ENCODE peak calls at places on chromosomes 3 and 15, in six cellular contexts. One of them, this sample, is unnamed.

GRCh38 chr15:80495406-80495942 is 91.3 kb downstream of the ARNT2 start:
- DNase-seq in CD8-positive, alpha-beta T cell: peak
- DNase-seq in CD8-positive, alpha-beta memory T cell: no peak
- DNase-seq in iPS DF 6.9: no peak
- DNase-seq in A549: no peak
- DNase-seq in uterus: no peak
- DNase-seq in this sample: no peak

GRCh38 chr15:71136159-71137137 is 21.2 kb downstream of the THSD4 start:
- DNase-seq in CD8-positive, alpha-beta T cell: no peak
- DNase-seq in CD8-positive, alpha-beta memory T cell: no peak
- DNase-seq in iPS DF 6.9: no peak
- DNase-seq in A549: peak
- DNase-seq in uterus: peak
- DNase-seq in this sample: no peak

GRCh38 chr3:189985938-189986337 is 134.8 kb downstream of the P3H2 start:
- DNase-seq in CD8-positive, alpha-beta T cell: no peak
- DNase-seq in CD8-positive, alpha-beta memory T cell: no peak
- DNase-seq in iPS DF 6.9: no peak
- DNase-seq in A549: no peak
- DNase-seq in uterus: no peak
- DNase-seq in this sample: no peak

GRCh38 chr15:33201376-33202189 is 7.1 kb upstream of the FMN1 start:
- DNase-seq in CD8-positive, alpha-beta T cell: peak
- DNase-seq in CD8-positive, alpha-beta memory T cell: peak
- DNase-seq in iPS DF 6.9: no peak
- DNase-seq in A549: peak
- DNase-seq in uterus: no peak
- DNase-seq in this sample: no peak

GRCh38 chr3:102536479-102536878 is 101.7 kb downstream of the ZPLD1 start:
- DNase-seq in CD8-positive, alpha-beta T cell: no peak
- DNase-seq in CD8-positive, alpha-beta memory T cell: no peak
- DNase-seq in iPS DF 6.9: peak
- DNase-seq in A549: peak
- DNase-seq in uterus: no peak
- DNase-seq in this sample: peak

GRCh38 chr15:51751687-51752683 is 588 bp downstream of the TMOD2 start:
- DNase-seq in CD8-positive, alpha-beta T cell: no peak
- DNase-seq in CD8-positive, alpha-beta memory T cell: no peak
- DNase-seq in iPS DF 6.9: no peak
- DNase-seq in A549: peak
- DNase-seq in uterus: peak
- DNase-seq in this sample: peak

GRCh38 chr3:177928156-177928555 is 608.1 kb upstream of the KCNMB2 start:
- DNase-seq in CD8-positive, alpha-beta T cell: no peak
- DNase-seq in CD8-positive, alpha-beta memory T cell: no peak
- DNase-seq in iPS DF 6.9: no peak
- DNase-seq in A549: peak
- DNase-seq in uterus: no peak
- DNase-seq in this sample: no peak

GRCh38 chr15:63487076-63487757 is 17.2 kb upstream of the USP3 start:
- DNase-seq in CD8-positive, alpha-beta T cell: peak
- DNase-seq in CD8-positive, alpha-beta memory T cell: peak
- DNase-seq in iPS DF 6.9: no peak
- DNase-seq in A549: peak
- DNase-seq in uterus: peak
- DNase-seq in this sample: peak

GRCh38 chr3:19149388-19149787 is 1.1 kb downstream of the KCNH8 start:
- DNase-seq in CD8-positive, alpha-beta T cell: no peak
- DNase-seq in CD8-positive, alpha-beta memory T cell: no peak
- DNase-seq in iPS DF 6.9: no peak
- DNase-seq in A549: peak
- DNase-seq in uterus: no peak
- DNase-seq in this sample: peak

GRCh38 chr15:66775127-66776105 is 73.4 kb downstream of the SMAD6 start:
- DNase-seq in CD8-positive, alpha-beta T cell: no peak
- DNase-seq in CD8-positive, alpha-beta memory T cell: no peak
- DNase-seq in iPS DF 6.9: no peak
- DNase-seq in A549: no peak
- DNase-seq in uterus: peak
- DNase-seq in this sample: no peak

GRCh38 chr3:174891524-174892203 is 32.5 kb downstream of the NAALADL2 start:
- DNase-seq in CD8-positive, alpha-beta T cell: no peak
- DNase-seq in CD8-positive, alpha-beta memory T cell: no peak
- DNase-seq in iPS DF 6.9: no peak
- DNase-seq in A549: peak
- DNase-seq in uterus: no peak
- DNase-seq in this sample: no peak

GRCh38 chr15:98174286-98174685 is 213.8 kb downstream of the ARRDC4 start:
- DNase-seq in CD8-positive, alpha-beta T cell: no peak
- DNase-seq in CD8-positive, alpha-beta memory T cell: no peak
- DNase-seq in iPS DF 6.9: no peak
- DNase-seq in A549: peak
- DNase-seq in uterus: no peak
- DNase-seq in this sample: no peak

GRCh38 chr15:41017051-41017735 is 63.9 kb downstream of the CHAC1 start:
- DNase-seq in CD8-positive, alpha-beta T cell: no peak
- DNase-seq in CD8-positive, alpha-beta memory T cell: no peak
- DNase-seq in iPS DF 6.9: no peak
- DNase-seq in A549: no peak
- DNase-seq in uterus: no peak
- DNase-seq in this sample: no peak
- H3K27ac ChIP-seq in CD8-positive, alpha-beta T cell: no peak
- H3K27ac ChIP-seq in CD8-positive, alpha-beta memory T cell: no peak
- H3K27ac ChIP-seq in iPS DF 6.9: no peak
- H3K27ac ChIP-seq in A549: no peak
- H3K27ac ChIP-seq in uterus: no peak
- H3K27ac ChIP-seq in this sample: peak

GRCh38 chr3:14489641-14490040 is 50.5 kb downstream of the GRIP2 start:
- DNase-seq in CD8-positive, alpha-beta T cell: no peak
- DNase-seq in CD8-positive, alpha-beta memory T cell: no peak
- DNase-seq in iPS DF 6.9: no peak
- DNase-seq in A549: no peak
- DNase-seq in uterus: no peak
- DNase-seq in this sample: no peak

GRCh38 chr3:14490255-14490654 is 49.9 kb downstream of the GRIP2 start:
- DNase-seq in CD8-positive, alpha-beta T cell: no peak
- DNase-seq in CD8-positive, alpha-beta memory T cell: no peak
- DNase-seq in iPS DF 6.9: no peak
- DNase-seq in A549: no peak
- DNase-seq in uterus: no peak
- DNase-seq in this sample: no peak

GRCh38 chr3:14488286-14489036 is 51.7 kb downstream of the GRIP2 start:
- DNase-seq in CD8-positive, alpha-beta T cell: no peak
- DNase-seq in CD8-positive, alpha-beta memory T cell: no peak
- DNase-seq in iPS DF 6.9: no peak
- DNase-seq in A549: no peak
- DNase-seq in uterus: no peak
- DNase-seq in this sample: no peak

GRCh38 chr3:14491396-14492190 is 48.5 kb downstream of the GRIP2 start:
- DNase-seq in CD8-positive, alpha-beta T cell: no peak
- DNase-seq in CD8-positive, alpha-beta memory T cell: no peak
- DNase-seq in iPS DF 6.9: no peak
- DNase-seq in A549: no peak
- DNase-seq in uterus: no peak
- DNase-seq in this sample: no peak

DNA sequence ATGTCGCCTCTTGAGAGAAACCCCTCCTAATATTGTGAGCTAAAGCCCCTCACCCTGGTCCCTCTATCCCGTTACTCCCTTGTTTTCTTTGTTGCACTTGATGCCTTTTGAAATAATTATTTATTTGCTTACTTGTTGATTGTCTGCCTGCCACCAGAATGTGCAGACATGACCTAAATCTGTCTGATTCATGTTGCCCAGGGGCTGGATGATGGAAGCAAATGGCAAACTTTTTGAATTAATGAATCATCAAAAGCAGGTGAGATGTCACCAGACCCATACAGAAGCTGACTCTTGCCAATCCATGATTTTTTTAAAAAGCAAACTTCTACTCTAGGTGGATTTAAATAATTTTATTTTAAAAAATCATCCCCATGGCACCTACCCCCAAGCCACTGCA is 49.3 kb downstream of the GRIP2 start:
- DNase-seq in CD8-positive, alpha-beta T cell: no peak
- DNase-seq in CD8-positive, alpha-beta memory T cell: no peak
- DNase-seq in iPS DF 6.9: no peak
- DNase-seq in A549: no peak
- DNase-seq in uterus: no peak
- DNase-seq in this sample: no peak
- H3K27ac ChIP-seq in CD8-positive, alpha-beta T cell: no peak
- H3K27ac ChIP-seq in CD8-positive, alpha-beta memory T cell: no peak
- H3K27ac ChIP-seq in iPS DF 6.9: no peak
- H3K27ac ChIP-seq in A549: no peak
- H3K27ac ChIP-seq in uterus: no peak
- H3K27ac ChIP-seq in this sample: no peak

DNA sequence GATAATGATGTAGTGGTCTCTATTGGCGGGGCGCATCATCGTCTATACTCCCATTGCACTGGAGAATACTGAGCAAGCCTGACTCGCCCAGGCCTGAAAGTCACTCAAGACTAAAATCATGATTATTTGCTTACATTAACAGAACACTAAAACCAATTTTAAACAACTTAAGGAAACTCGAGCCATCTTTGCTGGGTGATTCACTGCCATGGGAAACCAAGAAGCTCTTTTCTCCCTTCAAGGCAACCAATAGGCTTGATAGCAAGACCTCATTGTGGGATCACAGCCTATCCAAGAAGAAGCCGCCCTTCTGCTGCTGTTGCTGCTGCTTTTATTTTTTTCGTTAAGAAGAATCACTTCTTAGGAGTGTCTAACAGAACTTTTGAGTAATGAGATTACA is 479.4 kb downstream of the FOXP1 start:
- DNase-seq in CD8-positive, alpha-beta T cell: no peak
- DNase-seq in CD8-positive, alpha-beta memory T cell: no peak
- DNase-seq in iPS DF 6.9: no peak
- DNase-seq in A549: peak
- DNase-seq in uterus: no peak
- DNase-seq in this sample: no peak
- H3K27ac ChIP-seq in CD8-positive, alpha-beta T cell: no peak
- H3K27ac ChIP-seq in CD8-positive, alpha-beta memory T cell: no peak
- H3K27ac ChIP-seq in iPS DF 6.9: no peak
- H3K27ac ChIP-seq in A549: no peak
- H3K27ac ChIP-seq in uterus: no peak
- H3K27ac ChIP-seq in this sample: no peak

GRCh38 chr3:45027406-45027805 is 1.3 kb downstream of the CLEC3B start:
- DNase-seq in CD8-positive, alpha-beta T cell: no peak
- DNase-seq in CD8-positive, alpha-beta memory T cell: no peak
- DNase-seq in iPS DF 6.9: no peak
- DNase-seq in A549: no peak
- DNase-seq in uterus: no peak
- DNase-seq in this sample: no peak

GRCh38 chr3:45029216-45029615 is 3.1 kb downstream of the CLEC3B start:
- DNase-seq in CD8-positive, alpha-beta T cell: no peak
- DNase-seq in CD8-positive, alpha-beta memory T cell: no peak
- DNase-seq in iPS DF 6.9: no peak
- DNase-seq in A549: no peak
- DNase-seq in uterus: no peak
- DNase-seq in this sample: no peak

GRCh38 chr3:45026038-45026437 is at the start of gene CLEC3B:
- DNase-seq in CD8-positive, alpha-beta T cell: no peak
- DNase-seq in CD8-positive, alpha-beta memory T cell: no peak
- DNase-seq in iPS DF 6.9: no peak
- DNase-seq in A549: no peak
- DNase-seq in uterus: peak
- DNase-seq in this sample: no peak

GRCh38 chr3:45024601-45025262 is 1.4 kb upstream of the CLEC3B start:
- DNase-seq in CD8-positive, alpha-beta T cell: no peak
- DNase-seq in CD8-positive, alpha-beta memory T cell: no peak
- DNase-seq in iPS DF 6.9: no peak
- DNase-seq in A549: no peak
- DNase-seq in uterus: no peak
- DNase-seq in this sample: no peak

DNA sequence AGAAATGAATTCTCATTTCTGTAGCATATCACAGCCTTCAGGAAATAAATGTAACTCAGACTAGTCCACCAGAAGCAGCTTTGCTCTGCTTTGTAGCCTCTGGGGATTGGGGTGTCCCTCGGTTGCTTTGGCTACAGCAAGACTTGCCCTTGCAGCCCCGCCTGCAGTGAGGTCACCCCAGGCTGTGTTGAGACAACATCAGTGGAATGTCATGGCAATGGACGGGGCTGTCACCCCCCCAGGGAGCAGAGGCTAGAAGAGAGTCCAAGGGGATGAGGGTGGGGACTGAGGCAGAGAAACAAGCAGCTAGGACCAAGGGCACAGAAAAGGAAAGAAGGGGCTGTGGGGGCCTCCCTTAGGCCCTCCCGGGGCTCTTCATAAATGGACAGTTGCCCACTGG is 854 bp downstream of the CLEC3B start:
- DNase-seq in CD8-positive, alpha-beta T cell: no peak
- DNase-seq in CD8-positive, alpha-beta memory T cell: no peak
- DNase-seq in iPS DF 6.9: no peak
- DNase-seq in A549: no peak
- DNase-seq in uterus: peak
- DNase-seq in this sample: no peak
- H3K27ac ChIP-seq in CD8-positive, alpha-beta T cell: no peak
- H3K27ac ChIP-seq in CD8-positive, alpha-beta memory T cell: no peak
- H3K27ac ChIP-seq in iPS DF 6.9: no peak
- H3K27ac ChIP-seq in A549: no peak
- H3K27ac ChIP-seq in uterus: peak
- H3K27ac ChIP-seq in this sample: peak

GRCh38 chr3:97957617-97958311 is 14.5 kb downstream of the RIOX2 start:
- DNase-seq in CD8-positive, alpha-beta T cell: no peak
- DNase-seq in CD8-positive, alpha-beta memory T cell: no peak
- DNase-seq in iPS DF 6.9: no peak
- DNase-seq in A549: no peak
- DNase-seq in uterus: no peak
- DNase-seq in this sample: no peak
- H3K27ac ChIP-seq in CD8-positive, alpha-beta T cell: no peak
- H3K27ac ChIP-seq in CD8-positive, alpha-beta memory T cell: no peak
- H3K27ac ChIP-seq in iPS DF 6.9: no peak
- H3K27ac ChIP-seq in A549: no peak
- H3K27ac ChIP-seq in uterus: no peak
- H3K27ac ChIP-seq in this sample: no peak

GRCh38 chr15:99312228-99312627 is 60.9 kb downstream of the LRRC28 start:
- DNase-seq in CD8-positive, alpha-beta T cell: no peak
- DNase-seq in CD8-positive, alpha-beta memory T cell: no peak
- DNase-seq in iPS DF 6.9: no peak
- DNase-seq in A549: no peak
- DNase-seq in uterus: no peak
- DNase-seq in this sample: no peak
- H3K27ac ChIP-seq in CD8-positive, alpha-beta T cell: no peak
- H3K27ac ChIP-seq in CD8-positive, alpha-beta memory T cell: no peak
- H3K27ac ChIP-seq in iPS DF 6.9: no peak
- H3K27ac ChIP-seq in A549: no peak
- H3K27ac ChIP-seq in uterus: no peak
- H3K27ac ChIP-seq in this sample: no peak

This sample was measured in caudate nucleus.